ENCODE peak calls at places on chromosomes 4 and X, in ten cellular contexts. S, L, Y, I, D, K, P, B, A and H are unnamed samples. For H3K4me1, the result is how much of the 10 kb centered on the place peaks cover.

GRCh38 chrX:109990582-109991276 is 12.2 kb upstream of the TMEM164 start:
- DNase-seq in S (no peak), L (no peak), Y (no peak), I (no peak), D (no peak), K (no peak), P (no peak), B (no peak), A (no peak), H (no peak)

GRCh38 chr4:139658185-139658584 is 7.4 kb upstream of the MGST2 start:
- DNase-seq in S (peak), L (no peak), Y (no peak), I (no peak), D (no peak), K (no peak), P (no peak), B (no peak), A (no peak), H (no peak)

GRCh38 chr4:99653921-99654890 is 3.4 kb downstream of the C4orf54 start:
- DNase-seq in S (no peak), L (no peak), Y (no peak), I (no peak), D (no peak), K (no peak), P (no peak), B (no peak), A (no peak), H (no peak)

GRCh38 chrX:70834587-70834986 is 73.9 kb downstream of the TEX11 start:
- DNase-seq in S (no peak), L (no peak), Y (no peak), I (no peak), D (no peak), K (no peak), P (no peak), B (no peak), A (no peak), H (no peak)

GRCh38 chr4:117284736-117285135 is 199.4 kb upstream of the TRAM1L1 start:
- DNase-seq in S (no peak), L (no peak), Y (no peak), I (no peak), D (no peak), K (no peak), P (no peak), B (no peak), A (no peak), H (no peak)

GRCh38 chr4:84286048-84286447 is 213.0 kb downstream of the NKX6-1 start:
- DNase-seq in S (peak), L (no peak), Y (no peak), I (no peak), D (no peak), K (no peak), P (no peak), B (no peak), A (no peak), H (no peak)

GRCh38 chr4:146122398-146122797 is 53.1 kb upstream of the LSM6 start:
- DNase-seq in S (no peak), L (no peak), Y (no peak), I (no peak), D (no peak), K (no peak), P (no peak), B (no peak), A (no peak), H (no peak)

GRCh38 chr4:182724414-182724813 is 192.8 kb downstream of the DCTD start:
- DNase-seq in S (no peak), L (no peak), Y (peak), I (no peak), D (no peak), K (no peak), P (no peak), B (no peak), A (no peak), H (no peak)

GRCh38 chr4:122334828-122335227 is 44.0 kb upstream of the ADAD1 start:
- DNase-seq in S (no peak), L (no peak), Y (no peak), I (no peak), D (no peak), K (no peak), P (no peak), B (no peak), A (no peak), H (no peak)

GRCh38 chr4:1406946-1407656 is 859 bp upstream of the NKX1-1 start:
- DNase-seq in S (peak), L (no peak), Y (peak), I (no peak), D (no peak), K (peak), P (peak), B (no peak), A (no peak), H (no peak)

GRCh38 chr4:4248885-4249203 is 821 bp upstream of the TMEM128 start:
- DNase-seq in S (no peak), L (no peak), Y (peak), I (no peak), D (no peak), K (no peak), P (no peak), B (no peak), A (no peak), H (no peak)

GRCh38 chr4:40310225-40310624 is 24.9 kb upstream of the CHRNA9 start:
- DNase-seq in S (no peak), L (no peak), Y (no peak), I (no peak), D (no peak), K (no peak), P (peak), B (no peak), A (no peak), H (no peak)

GRCh38 chr4:67713531-67714247 is 12.7 kb upstream of the UBA6 start:
- DNase-seq in S (no peak), L (peak), Y (no peak), I (no peak), D (no peak), K (no peak), P (no peak), B (no peak), A (peak), H (no peak)

GRCh38 chr4:149884529-149885206 is 69.0 kb upstream of the IQCM start:
- DNase-seq in S (no peak), L (no peak), Y (no peak), I (no peak), D (no peak), K (no peak), P (no peak), B (no peak), A (no peak), H (no peak)

GRCh38 chrX:153897899-153898298 is 6.6 kb upstream of the AVPR2 start:
- DNase-seq in S (no peak), L (no peak), Y (no peak), I (no peak), D (no peak), K (no peak), P (no peak), B (no peak), A (no peak), H (no peak)

GRCh38 chrX:153902388-153902787 is 2.1 kb upstream of the AVPR2 start:
- DNase-seq in S (no peak), L (no peak), Y (peak), I (no peak), D (no peak), K (no peak), P (no peak), B (no peak), A (no peak), H (no peak)

GRCh38 chrX:153903238-153903980 is 1.1 kb upstream of the AVPR2 start:
- DNase-seq in S (peak), L (no peak), Y (peak), I (no peak), D (no peak), K (no peak), P (no peak), B (peak), A (no peak), H (peak)

GRCh38 chrX:153901753-153902140 is 2.7 kb upstream of the AVPR2 start:
- DNase-seq in S (peak), L (no peak), Y (peak), I (no peak), D (no peak), K (no peak), P (no peak), B (no peak), A (no peak), H (no peak)

DNA sequence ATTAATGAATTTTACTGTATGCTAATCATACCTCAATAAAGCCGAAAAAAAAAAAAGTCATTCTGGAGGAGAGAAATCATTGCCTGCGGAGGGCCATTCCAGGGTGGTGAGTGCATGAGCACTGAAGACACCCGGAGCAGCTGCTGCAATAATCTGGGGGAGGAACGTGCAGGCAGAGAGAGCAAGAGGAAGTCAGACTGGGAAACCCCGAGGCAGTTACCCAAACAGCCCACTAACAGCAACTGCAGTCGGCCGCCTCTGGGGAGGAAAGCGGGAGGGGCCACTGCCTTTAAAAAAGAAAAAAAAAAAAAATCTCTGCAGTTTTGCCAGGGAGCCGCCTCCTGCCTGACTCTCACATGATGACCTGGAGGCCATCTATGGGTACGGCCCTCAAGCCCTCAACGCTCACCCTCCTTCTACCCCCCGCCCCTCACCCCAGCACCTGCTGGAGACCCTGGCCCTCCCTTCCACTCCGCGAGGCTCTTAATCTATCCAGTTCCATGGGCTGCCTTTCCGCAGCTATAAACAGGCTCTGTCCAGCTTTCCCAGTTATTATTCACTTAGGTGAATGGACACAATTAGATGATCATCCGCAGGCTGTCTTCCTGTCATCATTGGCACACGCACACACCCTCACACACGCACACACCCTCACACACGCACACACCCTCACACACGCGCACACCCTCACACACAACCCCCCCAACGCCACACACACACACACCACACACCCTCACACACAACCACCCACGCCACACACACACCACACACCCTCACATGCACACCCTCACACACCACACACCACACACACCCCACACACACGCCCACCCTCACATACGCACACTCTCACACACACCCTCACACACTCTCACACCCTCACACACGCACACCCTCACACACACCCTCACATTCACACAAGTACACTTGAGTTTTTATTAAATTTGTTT is 3.4 kb upstream of the AVPR2 start:
- DNase-seq in S (peak), L (peak), Y (peak), I (peak), D (peak), K (peak), P (peak), B (peak), A (peak), H (peak)
- H3K4me1 ChIP-seq in S (under half), L (under half), Y (under half), I (under half), D (under half), K (under half), P (under half), B (under half), A (under half), H (half or more)

DNA sequence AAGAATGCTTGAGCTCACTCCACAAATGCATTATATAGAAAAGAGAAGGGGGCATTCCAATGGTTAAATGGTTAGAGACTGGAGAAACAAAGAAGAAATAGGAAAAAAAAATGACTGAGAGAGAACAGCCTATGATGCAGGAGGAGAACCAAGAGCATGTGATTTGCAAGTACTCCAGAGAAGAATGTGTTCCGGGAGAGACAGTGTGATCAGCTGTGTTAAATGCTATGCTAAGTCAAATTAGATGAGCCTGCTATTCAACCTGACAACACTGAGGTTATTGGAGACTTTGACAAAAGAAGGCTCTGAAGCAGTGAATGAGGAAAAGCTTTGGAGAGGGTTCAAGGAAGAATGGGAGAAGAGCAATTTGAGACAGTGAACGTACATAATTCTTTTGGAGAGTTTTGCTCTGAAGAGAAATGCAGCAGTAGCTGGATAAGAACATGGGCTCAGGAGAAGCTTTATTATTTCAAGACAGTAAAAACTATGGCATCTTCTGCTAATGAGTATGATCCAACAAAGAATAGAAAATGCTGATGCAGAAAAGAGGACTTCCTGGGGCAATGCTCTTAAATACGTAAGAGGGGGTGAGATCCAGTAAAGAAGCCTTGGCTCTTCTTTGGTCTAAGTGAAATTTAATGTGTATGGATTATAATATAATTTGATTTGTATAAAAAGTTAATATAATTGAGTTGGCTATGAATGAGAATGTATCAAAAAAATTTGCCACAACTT is 66.3 kb downstream of the PPP3CA start:
- DNase-seq in S (no peak), L (no peak), Y (no peak), I (no peak), D (no peak), K (no peak), P (no peak), B (no peak), A (no peak), H (no peak)
- H3K4me1 ChIP-seq in S (under half), L (under half), Y (under half), I (half or more), D (under half), K (under half), P (under half), B (under half), A (under half), H (half or more)

DNA sequence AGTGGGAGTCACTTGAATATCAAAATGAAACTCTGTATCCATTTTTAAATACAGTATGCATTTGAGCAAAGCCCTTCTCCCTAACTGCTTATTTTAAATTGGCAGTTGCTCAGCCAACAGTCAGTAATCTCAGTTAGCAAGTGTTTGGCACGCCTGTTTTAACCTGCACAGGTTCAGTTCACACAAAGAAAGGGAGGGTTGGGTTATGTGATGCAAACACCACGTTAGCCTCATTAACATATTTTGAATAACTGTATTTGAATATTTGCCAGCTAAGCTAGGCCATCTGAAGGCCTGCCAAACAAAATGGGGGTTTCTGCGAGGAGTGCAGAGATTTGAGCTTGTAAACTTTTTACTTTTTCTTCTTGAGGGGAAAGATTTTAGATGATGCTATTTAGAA is 19.8 kb downstream of the GAB1 start:
- DNase-seq in S (no peak), L (no peak), Y (no peak), I (no peak), D (no peak), K (no peak), P (no peak), B (no peak), A (no peak), H (no peak)
- H3K4me1 ChIP-seq in S (under half), L (half or more), Y (half or more), I (under half), D (under half), K (half or more), P (under half), B (under half), A (under half), H (half or more)

DNA sequence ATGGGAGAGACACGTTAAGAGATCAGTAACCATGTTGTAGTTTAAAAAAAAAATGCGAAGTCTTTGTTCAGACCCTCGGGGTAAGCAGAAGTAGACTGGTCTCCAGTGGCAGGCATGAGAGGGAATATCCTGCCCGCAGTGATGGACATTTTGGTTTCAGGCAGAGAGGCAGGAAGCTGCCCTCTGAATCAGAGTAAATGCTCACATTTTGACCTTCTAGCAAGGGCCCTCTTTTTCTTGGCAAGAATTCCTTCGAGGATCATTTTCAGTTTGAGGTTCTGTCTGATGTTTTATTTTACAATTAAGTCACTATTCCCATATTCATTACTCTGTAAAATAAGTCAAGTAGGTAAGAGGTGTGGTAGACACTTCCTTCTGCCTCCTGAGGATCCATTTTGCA is 28.4 kb downstream of the SORBS2 start:
- DNase-seq in S (no peak), L (no peak), Y (no peak), I (no peak), D (no peak), K (no peak), P (no peak), B (no peak), A (no peak), H (no peak)
- H3K4me1 ChIP-seq in S (under half), L (under half), Y (under half), I (half or more), D (under half), K (under half), P (under half), B (under half), A (under half), H (under half)

DNA sequence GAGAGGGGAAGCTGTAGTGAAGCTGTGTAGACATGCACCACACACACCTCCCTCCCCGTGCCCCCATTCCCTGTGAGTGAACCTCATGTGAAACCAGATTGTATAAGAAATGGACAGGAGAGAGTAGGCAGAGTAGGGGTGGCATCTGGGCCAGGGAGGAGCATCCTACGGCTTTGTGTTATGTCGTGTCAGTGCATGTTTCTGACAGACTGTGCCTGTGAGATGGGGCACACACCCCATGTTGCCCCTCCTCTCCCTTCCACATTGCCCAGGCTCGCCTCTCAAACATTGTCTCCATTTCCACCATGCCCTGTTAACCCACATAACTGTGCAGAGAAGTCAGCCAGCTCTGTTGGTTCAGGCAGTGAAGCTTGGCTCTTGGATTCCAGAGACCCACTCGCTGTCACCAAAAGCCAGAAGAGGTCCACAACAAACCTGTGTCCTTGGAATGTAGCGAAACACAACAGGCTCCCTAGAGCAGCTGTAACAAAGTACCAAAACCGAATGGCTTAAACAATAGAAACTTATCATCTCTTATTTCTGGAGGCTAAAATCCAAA is 56.1 kb downstream of the SLC9A6 start:
- DNase-seq in S (no peak), L (no peak), Y (no peak), I (no peak), D (no peak), K (no peak), P (no peak), B (no peak), A (no peak), H (no peak)
- H3K4me1 ChIP-seq in S (under half), L (under half), Y (under half), I (under half), D (under half), K (under half), P (under half), B (under half), A (under half), H (under half)

DNA sequence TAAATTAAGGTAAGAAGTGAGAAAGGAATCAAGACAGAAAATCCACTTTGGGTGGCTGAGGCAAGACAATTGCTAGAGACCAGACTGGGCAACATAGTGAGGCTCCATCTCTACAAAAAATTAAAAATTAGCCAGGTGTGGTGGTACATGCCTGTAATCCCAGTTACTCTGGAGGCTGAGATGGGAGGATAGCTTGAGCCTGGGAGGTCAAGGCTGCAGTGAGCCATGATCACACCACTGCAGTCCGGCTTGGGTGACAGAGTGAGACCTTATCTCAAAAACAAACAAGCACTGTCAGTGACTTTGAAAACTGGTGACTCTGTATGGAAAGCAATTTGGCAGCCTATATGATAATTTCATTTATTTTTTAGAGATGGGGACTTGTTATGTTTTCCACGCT is 2.3 kb upstream of the ELOVL6 start:
- DNase-seq in S (no peak), L (no peak), Y (no peak), I (no peak), D (no peak), K (no peak), P (no peak), B (no peak), A (no peak), H (no peak)
- H3K4me1 ChIP-seq in S (under half), L (under half), Y (under half), I (under half), D (under half), K (under half), P (under half), B (under half), A (under half), H (under half)

DNA sequence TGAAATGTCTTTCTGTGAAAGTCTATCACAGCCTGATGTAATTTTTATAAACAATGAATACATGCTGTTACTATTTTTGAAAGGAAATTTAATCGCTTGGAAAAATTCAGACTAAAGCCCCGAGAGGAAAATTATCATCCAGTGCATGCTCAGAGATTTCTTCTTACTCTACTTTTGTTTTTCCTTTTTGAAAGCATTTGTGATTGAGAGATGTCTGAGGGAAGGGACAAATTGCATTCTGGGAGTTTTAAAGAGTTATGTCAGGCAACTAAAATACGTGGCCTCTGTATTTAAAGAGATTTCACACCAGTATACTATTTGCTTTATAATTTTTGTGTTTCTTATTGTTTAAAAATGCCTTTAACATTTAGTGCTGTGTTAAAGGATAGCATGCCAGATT is 1.4 kb upstream of the ZFX start:
- DNase-seq in S (no peak), L (no peak), Y (no peak), I (no peak), D (no peak), K (no peak), P (no peak), B (no peak), A (no peak), H (no peak)
- H3K4me1 ChIP-seq in S (under half), L (under half), Y (under half), I (under half), D (under half), K (under half), P (under half), B (under half), A (under half), H (under half)

DNA sequence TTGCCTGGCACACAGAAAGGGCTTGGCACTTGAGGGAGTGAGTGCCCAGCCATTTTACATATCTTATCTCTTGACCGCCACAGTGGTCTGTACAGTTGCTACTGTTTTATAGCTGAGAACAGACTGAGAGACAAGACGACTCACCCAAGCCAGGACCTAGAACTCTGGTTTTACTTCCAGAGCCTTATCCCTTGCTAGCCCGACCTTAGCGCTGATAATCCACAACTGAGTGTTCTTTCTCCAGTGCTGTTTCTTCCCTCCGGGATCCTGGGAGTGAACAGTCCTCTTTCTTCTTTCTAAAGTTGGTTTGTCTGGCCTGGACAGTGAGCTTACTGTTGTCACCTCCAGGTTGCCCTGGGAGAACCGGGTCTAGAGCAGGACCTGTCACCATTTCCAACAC is 52.5 kb upstream of the TADA2B start:
- DNase-seq in S (no peak), L (no peak), Y (no peak), I (no peak), D (no peak), K (no peak), P (no peak), B (no peak), A (no peak), H (no peak)
- H3K4me1 ChIP-seq in S (under half), L (under half), Y (under half), I (half or more), D (under half), K (half or more), P (under half), B (under half), A (under half), H (half or more)